ENCODE peak calls at places on chromosomes 16 and 17, in ten cellular contexts. H is body of pancreas, D is testis, A is Peyer's patch, F is esophagus squamous epithelium, J is uterus, R is spleen, X is gastrocnemius medialis, Z is stomach, T is upper lobe of left lung. W is an unnamed sample. For H3K36me3, the result is how much of the 10 kb centered on the place peaks cover.

GRCh38 chr16:9075299-9076071 is 16.0 kb upstream of the HAPSTR1 start:
- DNase-seq in A (no peak), T (no peak), X (no peak), F (no peak), H (no peak), J (no peak), D (no peak), Z (no peak), R (no peak), W (no peak)

GRCh38 chr17:38511126-38512108 is 83.2 kb downstream of the ARHGAP23 start:
- DNase-seq in J (peak), A (no peak), R (no peak), X (no peak), T (no peak), Z (no peak), H (no peak), D (no peak), F (no peak), W (no peak)

GRCh38 chr17:60388742-60389141 is 3.2 kb downstream of the USP32 start:
- DNase-seq in A (no peak), H (peak), R (no peak), J (no peak), F (no peak), Z (no peak), X (no peak), D (no peak), T (no peak), W (no peak)

GRCh38 chr17:66044083-66044482 is 147.8 kb downstream of the CEP112 start:
- DNase-seq in J (no peak), H (no peak), X (no peak), F (no peak), A (no peak), T (no peak), R (no peak), D (no peak), Z (no peak), W (no peak)

GRCh38 chr16:54174750-54175149 is 111.8 kb downstream of the IRX3 start:
- DNase-seq in F (no peak), A (no peak), T (no peak), H (no peak), D (no peak), X (no peak), J (no peak), Z (no peak), R (no peak), W (no peak)

GRCh38 chr16:66996324-66996982 is 8.1 kb downstream of the CES4A start:
- DNase-seq in H (peak), T (peak), J (peak), A (no peak), Z (peak), R (no peak), F (no peak), X (peak), D (no peak), W (peak)

GRCh38 chr17:56884483-56885144 is 29.2 kb downstream of the TRIM25 start:
- DNase-seq in T (no peak), X (no peak), F (no peak), Z (no peak), J (no peak), H (no peak), R (no peak), A (no peak), D (no peak), W (no peak)

GRCh38 chr16:86984975-86985655 is 332.1 kb downstream of the C16orf95 start:
- DNase-seq in H (no peak), F (no peak), T (no peak), Z (no peak), R (no peak), X (no peak), D (no peak), A (no peak), J (no peak), W (no peak)

GRCh38 chr16:48373258-48374050 is 11.8 kb downstream of the SIAH1 start:
- DNase-seq in X (no peak), D (no peak), J (no peak), F (no peak), R (no peak), T (no peak), Z (no peak), H (no peak), A (no peak), W (no peak)

GRCh38 chr16:88807142-88807625 is 3.6 kb downstream of the CDT1 start:
- DNase-seq in A (no peak), F (no peak), D (no peak), J (no peak), H (no peak), Z (no peak), X (no peak), T (no peak), R (no peak), W (no peak)

GRCh38 chr16:14180431-14181059 is 109.4 kb downstream of the MRTFB start:
- DNase-seq in A (no peak), F (no peak), X (no peak), T (peak), D (no peak), Z (no peak), J (no peak), H (no peak), R (no peak), W (no peak)

GRCh38 chr16:27764869-27765675 is 215.1 kb downstream of the KATNIP start:
- DNase-seq in R (peak), J (no peak), Z (no peak), F (no peak), A (no peak), H (no peak), T (no peak), X (no peak), D (peak), W (no peak)

GRCh38 chr17:65797809-65798208 is 236.4 kb upstream of the AXIN2 start:
- DNase-seq in A (no peak), J (no peak), X (no peak), F (no peak), D (no peak), R (no peak), T (no peak), Z (no peak), H (peak), W (no peak)

GRCh38 chr16:28098959-28099945 is 35.7 kb upstream of the GSG1L start:
- DNase-seq in J (no peak), X (no peak), Z (no peak), F (no peak), A (no peak), D (no peak), H (no peak), T (no peak), R (peak), W (no peak)

GRCh38 chr17:40819528-40820125 is 2.8 kb downstream of the KRT10 start:
- DNase-seq in D (peak), H (no peak), F (no peak), R (no peak), T (no peak), X (no peak), A (no peak), Z (no peak), J (no peak), W (no peak)

GRCh38 chr17:40817103-40817682 is 5.2 kb downstream of the KRT10 start:
- DNase-seq in D (no peak), A (no peak), Z (no peak), H (no peak), R (no peak), F (no peak), J (no peak), T (no peak), X (no peak), W (no peak)

GRCh38 chr17:40818343-40818732 is 4.1 kb downstream of the KRT10 start:
- DNase-seq in F (no peak), T (no peak), R (no peak), A (no peak), Z (no peak), H (no peak), J (no peak), D (no peak), X (no peak), W (no peak)

GRCh38 chr17:40820228-40820838 is 2.1 kb downstream of the KRT10 start:
- DNase-seq in R (no peak), H (no peak), J (no peak), F (no peak), A (no peak), T (no peak), D (no peak), X (no peak), Z (no peak), W (no peak)

DNA sequence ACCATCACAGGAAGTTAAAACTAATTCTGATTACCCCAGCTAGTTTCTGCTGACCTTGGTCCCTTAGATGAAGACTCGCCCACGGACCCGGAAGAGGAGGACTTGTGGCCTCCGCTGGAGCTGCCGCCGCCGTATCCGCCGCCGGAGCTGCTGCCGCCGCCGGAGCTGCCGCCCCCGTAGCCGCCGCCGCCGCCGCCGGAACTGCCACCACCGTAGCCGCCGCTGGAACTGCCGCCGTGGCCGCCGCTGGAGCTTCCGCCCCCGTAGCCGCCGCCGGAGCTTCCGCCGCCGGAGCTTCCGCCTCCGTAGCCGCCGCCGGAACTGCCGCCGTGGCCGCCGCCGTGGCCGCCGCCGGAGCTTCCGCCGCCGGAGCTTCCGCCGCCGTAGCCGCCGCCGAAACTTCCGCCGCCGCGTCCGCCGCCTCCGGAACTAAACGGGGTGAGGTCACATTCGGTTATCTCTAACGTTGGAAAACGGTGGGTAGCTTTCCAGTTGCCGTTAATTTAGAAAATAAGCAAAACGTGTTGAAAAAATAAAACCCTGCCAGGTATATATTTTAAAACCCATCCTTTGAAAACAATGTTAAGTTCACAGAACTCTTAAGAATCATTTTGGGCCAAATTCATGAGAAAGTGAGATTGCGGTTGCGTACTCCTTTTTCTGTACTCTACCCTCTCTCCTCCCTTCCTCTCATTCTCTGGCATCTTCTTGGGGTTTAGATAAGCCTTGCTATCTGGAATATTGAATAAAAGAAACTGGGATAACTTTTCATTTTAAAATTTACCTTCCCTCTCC is 3.5 kb downstream of the KRT10 start:
- DNase-seq in X (peak), J (peak), A (peak), D (peak), F (no peak), T (peak), Z (peak), H (peak), R (peak), W (peak)
- TF ChIP-seq POLR2A in X (peak), J (peak), A (peak), D (no peak), F (peak), T (peak), Z (no peak), H (peak), R (no peak), W (peak)

GRCh38 chr16:4813251-4814003 is 11.0 kb upstream of the ROGDI start:
- DNase-seq in X (no peak), A (no peak), F (no peak), D (no peak), Z (no peak), H (no peak), T (no peak), R (no peak), J (no peak), W (no peak)
- H3K36me3 ChIP-seq in X (half or more), A (half or more), F (under half), D (under half), Z (half or more), H (under half), T (under half), R (half or more), J (under half), W (under half)

GRCh38 chr17:29619251-29619650 is 3.5 kb downstream of the CORO6 start:
- DNase-seq in Z (no peak), R (no peak), X (peak), H (no peak), F (no peak), D (no peak), A (no peak), T (no peak), J (no peak), W (no peak)
- TF ChIP-seq CTCF in Z (no peak), R (no peak), X (peak), H (no peak), F (no peak), D (no peak), A (no peak), T (no peak), J (no peak), W (no peak)

DNA sequence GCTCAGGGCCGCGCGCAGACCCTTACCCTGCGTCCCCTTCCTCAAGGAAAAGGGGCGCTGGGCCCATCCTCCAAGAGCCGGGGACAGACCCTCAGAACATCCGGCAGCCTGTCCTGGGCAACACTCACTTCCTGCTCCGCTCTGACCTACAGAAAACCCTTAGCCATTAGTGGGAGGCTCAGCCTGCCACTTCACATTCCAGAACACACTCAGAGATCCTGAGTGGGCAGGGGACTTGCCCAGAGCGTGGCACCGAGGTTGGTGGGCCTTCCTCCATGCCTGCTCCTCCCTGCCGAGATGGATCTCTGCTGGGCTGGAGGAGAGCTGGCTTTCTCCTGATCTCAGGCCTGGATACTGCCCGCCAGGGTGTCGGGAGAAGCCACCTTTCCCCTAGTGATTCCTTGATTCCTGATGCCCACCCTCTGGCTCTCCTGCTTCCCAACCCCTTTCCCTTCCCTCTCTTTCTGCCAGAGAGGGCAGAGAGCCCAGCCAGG is 1.5 kb downstream of the SCARF1 start:
- DNase-seq in X (no peak), Z (no peak), J (no peak), T (peak), R (no peak), A (no peak), F (no peak), D (no peak), H (no peak), W (no peak)
- TF ChIP-seq POLR2A in X (no peak), Z (no peak), J (no peak), T (no peak), R (no peak), A (no peak), F (no peak), D (no peak), H (no peak), W (no peak)

GRCh38 chr17:81249233-81250040 is 10.3 kb downstream of the NDUFAF8 start:
- DNase-seq in R (no peak), Z (no peak), J (no peak), D (no peak), H (no peak), T (no peak), F (no peak), X (no peak), A (no peak), W (no peak)
- H3K36me3 ChIP-seq in R (half or more), Z (half or more), J (under half), D (under half), H (under half), T (under half), F (under half), X (under half), A (under half), W (under half)

DNA sequence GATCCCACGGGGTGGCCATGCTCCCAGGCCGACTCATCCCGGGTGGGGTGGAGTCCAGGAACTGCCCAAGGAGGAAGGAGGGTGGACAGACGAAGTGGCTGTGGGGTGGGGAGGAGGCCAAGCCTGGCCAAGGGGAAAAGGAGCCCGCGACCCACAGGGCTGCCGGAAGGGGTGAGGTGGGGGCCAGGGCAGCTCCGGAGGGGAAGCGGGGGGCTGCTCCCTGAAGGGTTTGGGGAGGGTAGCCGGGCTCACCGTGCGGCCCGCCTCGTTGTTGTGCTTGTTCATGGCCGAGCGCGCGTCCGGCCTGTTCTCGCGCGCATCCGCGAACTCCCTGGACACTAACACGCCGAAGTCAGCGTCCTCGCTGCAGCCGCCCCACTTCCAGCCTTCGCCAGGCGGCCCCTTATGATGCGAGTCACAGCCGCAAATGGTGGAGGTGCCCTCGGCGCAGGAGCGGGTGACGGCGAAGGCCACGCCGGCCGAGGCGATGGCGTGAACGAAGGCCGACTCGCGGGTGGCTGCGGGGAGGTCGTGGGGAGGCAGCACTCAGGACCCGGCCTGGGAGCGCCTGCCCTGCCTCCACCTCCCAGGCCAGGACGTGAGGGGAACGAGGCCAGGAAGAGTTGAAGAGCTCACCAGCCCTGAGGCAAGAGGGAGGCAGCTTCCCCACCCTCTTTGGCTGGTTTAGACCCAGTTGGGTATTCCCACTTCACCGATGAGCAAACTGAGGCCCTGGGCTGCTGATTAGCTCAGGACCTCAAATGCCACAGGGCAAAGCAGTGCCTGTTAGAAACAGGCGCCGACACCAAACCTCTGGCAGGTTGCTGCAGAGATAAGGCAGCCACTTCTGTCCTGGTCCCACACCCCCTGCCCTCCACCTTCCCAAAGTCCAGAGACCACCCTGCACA is 48.7 kb downstream of the WNT3 start:
- DNase-seq in H (no peak), J (no peak), R (no peak), F (no peak), D (no peak), T (no peak), Z (peak), X (no peak), A (no peak), W (no peak)
- TF ChIP-seq CTCF in H (no peak), J (no peak), R (no peak), F (no peak), D (no peak), T (no peak), Z (no peak), X (no peak), A (no peak), W (no peak)

GRCh38 chr16:35319536-35320192 is 1860.3 kb downstream of the TP53TG3F start:
- DNase-seq in X (no peak), A (no peak), R (no peak), J (no peak), H (no peak), Z (no peak), D (no peak), T (no peak), F (no peak), W (no peak)
- TF ChIP-seq POLR2A in X (no peak), A (no peak), R (no peak), J (no peak), H (no peak), Z (no peak), D (no peak), T (no peak), F (no peak), W (no peak)

DNA sequence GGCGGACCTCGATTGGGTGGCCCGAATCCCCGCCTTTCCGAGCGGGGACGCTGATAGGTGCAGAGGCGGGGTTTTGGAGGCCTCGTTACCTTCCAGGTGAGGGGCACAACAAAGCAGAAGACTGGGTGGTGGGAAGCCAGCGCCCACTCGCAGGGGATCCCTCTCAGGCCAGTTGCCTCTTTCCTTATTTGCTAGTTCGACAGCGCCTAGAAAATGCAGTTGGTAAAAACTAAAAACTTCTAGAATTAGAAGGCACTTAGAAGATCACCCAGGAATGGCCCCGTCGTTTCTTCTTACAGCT is 747 bp downstream of the KAT7 start:
- DNase-seq in T (no peak), F (no peak), H (no peak), J (no peak), A (no peak), Z (no peak), X (no peak), R (no peak), D (no peak), W (no peak)
- H3K36me3 ChIP-seq in T (under half), F (under half), H (under half), J (under half), A (under half), Z (under half), X (under half), R (under half), D (under half), W (under half)

DNA sequence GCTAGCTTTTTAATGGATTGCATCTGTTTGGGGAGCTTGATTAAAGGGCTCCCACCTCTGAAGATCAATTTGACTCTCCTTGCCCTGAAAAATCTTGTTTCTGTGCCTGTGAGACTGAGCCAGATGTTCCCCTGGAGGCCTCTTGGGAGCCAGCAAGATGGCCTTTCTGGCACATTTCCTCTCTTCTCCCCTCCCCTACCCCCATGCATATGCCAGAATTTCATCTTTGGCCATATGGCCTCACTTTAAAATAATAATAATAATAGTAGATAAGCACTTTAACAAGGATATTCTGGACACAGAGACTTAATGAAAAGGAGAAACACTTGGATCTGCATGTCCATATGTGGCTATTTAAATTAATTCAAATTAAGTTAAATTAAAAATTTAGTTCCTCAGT is 144.1 kb upstream of the CES5A start:
- DNase-seq in F (no peak), T (no peak), X (no peak), R (no peak), J (no peak), A (no peak), Z (no peak), D (no peak), H (no peak), W (no peak)
- TF ChIP-seq CTCF in F (no peak), T (no peak), X (no peak), R (no peak), J (no peak), A (no peak), Z (no peak), D (no peak), H (no peak), W (no peak)

GRCh38 chr17:82058855-82059249 is 6.8 kb downstream of the DUS1L start:
- DNase-seq in T (no peak), J (no peak), D (no peak), F (no peak), H (no peak), X (no peak), A (no peak), R (peak), Z (no peak), W (no peak)
- TF ChIP-seq POLR2A in T (no peak), J (no peak), D (no peak), F (no peak), H (no peak), X (no peak), A (no peak), R (no peak), Z (no peak), W (no peak)